ENCODE peak calls at places on chromosomes 7 and 10, in nine cellular contexts. One of them, this sample, is unnamed.

GRCh38 chr10:69884686-69885085 is 83.0 kb downstream of the COL13A1 start:
- DNase-seq in NB4: no peak
- DNase-seq in K562: no peak
- DNase-seq in A549: no peak
- DNase-seq in heart right ventricle: no peak
- DNase-seq in pancreas: no peak
- DNase-seq in BE2C: no peak
- DNase-seq in activated B cell treated with CpG ODN at 0.5 μM for 24 hours: no peak
- DNase-seq in RWPE2: no peak
- DNase-seq in this sample: no peak

GRCh38 chr10:130720235-130720634 is 584.0 kb downstream of the GLRX3 start:
- DNase-seq in NB4: no peak
- DNase-seq in BE2C: no peak
- DNase-seq in pancreas: no peak
- DNase-seq in K562: no peak
- DNase-seq in activated B cell treated with CpG ODN at 0.5 μM for 24 hours: no peak
- DNase-seq in A549: no peak
- DNase-seq in RWPE2: no peak
- DNase-seq in heart right ventricle: no peak
- DNase-seq in this sample: no peak

GRCh38 chr7:148575640-148576411 is 14.7 kb upstream of the C7orf33 start:
- DNase-seq in heart right ventricle: peak
- DNase-seq in activated B cell treated with CpG ODN at 0.5 μM for 24 hours: peak
- DNase-seq in K562: peak
- DNase-seq in pancreas: peak
- DNase-seq in NB4: peak
- DNase-seq in BE2C: peak
- DNase-seq in RWPE2: no peak
- DNase-seq in A549: peak
- DNase-seq in this sample: peak

GRCh38 chr10:128091636-128092210 is 34.5 kb downstream of the MKI67 start:
- DNase-seq in K562: no peak
- DNase-seq in heart right ventricle: no peak
- DNase-seq in BE2C: no peak
- DNase-seq in activated B cell treated with CpG ODN at 0.5 μM for 24 hours: no peak
- DNase-seq in NB4: no peak
- DNase-seq in RWPE2: no peak
- DNase-seq in A549: no peak
- DNase-seq in pancreas: no peak
- DNase-seq in this sample: no peak

GRCh38 chr7:107123392-107123791 is 45.4 kb upstream of the HBP1 start:
- DNase-seq in RWPE2: no peak
- DNase-seq in BE2C: no peak
- DNase-seq in activated B cell treated with CpG ODN at 0.5 μM for 24 hours: no peak
- DNase-seq in K562: no peak
- DNase-seq in NB4: no peak
- DNase-seq in A549: no peak
- DNase-seq in heart right ventricle: no peak
- DNase-seq in pancreas: no peak
- DNase-seq in this sample: no peak

GRCh38 chr10:31099664-31100063 is 68.0 kb upstream of the ZNF438 start:
- DNase-seq in BE2C: no peak
- DNase-seq in pancreas: no peak
- DNase-seq in activated B cell treated with CpG ODN at 0.5 μM for 24 hours: no peak
- DNase-seq in RWPE2: peak
- DNase-seq in NB4: no peak
- DNase-seq in A549: peak
- DNase-seq in heart right ventricle: no peak
- DNase-seq in K562: no peak
- DNase-seq in this sample: no peak

GRCh38 chr7:22983257-22983855 is 30.6 kb downstream of the HYCC1 start:
- DNase-seq in K562: no peak
- DNase-seq in NB4: no peak
- DNase-seq in RWPE2: no peak
- DNase-seq in heart right ventricle: no peak
- DNase-seq in activated B cell treated with CpG ODN at 0.5 μM for 24 hours: no peak
- DNase-seq in A549: no peak
- DNase-seq in BE2C: no peak
- DNase-seq in pancreas: no peak
- DNase-seq in this sample: no peak

GRCh38 chr7:84384417-84384816 is 189.8 kb upstream of the SEMA3A start:
- DNase-seq in NB4: no peak
- DNase-seq in K562: no peak
- DNase-seq in activated B cell treated with CpG ODN at 0.5 μM for 24 hours: no peak
- DNase-seq in heart right ventricle: no peak
- DNase-seq in RWPE2: no peak
- DNase-seq in BE2C: no peak
- DNase-seq in pancreas: no peak
- DNase-seq in A549: no peak
- DNase-seq in this sample: no peak

GRCh38 chr10:68106656-68107055 is 2.6 kb upstream of the MYPN start:
- DNase-seq in K562: no peak
- DNase-seq in pancreas: no peak
- DNase-seq in A549: no peak
- DNase-seq in activated B cell treated with CpG ODN at 0.5 μM for 24 hours: no peak
- DNase-seq in heart right ventricle: no peak
- DNase-seq in BE2C: no peak
- DNase-seq in NB4: no peak
- DNase-seq in RWPE2: no peak
- DNase-seq in this sample: no peak

GRCh38 chr10:3652886-3653285 is 132.1 kb downstream of the KLF6 start:
- DNase-seq in K562: no peak
- DNase-seq in heart right ventricle: no peak
- DNase-seq in A549: no peak
- DNase-seq in RWPE2: no peak
- DNase-seq in pancreas: no peak
- DNase-seq in BE2C: peak
- DNase-seq in NB4: no peak
- DNase-seq in activated B cell treated with CpG ODN at 0.5 μM for 24 hours: no peak
- DNase-seq in this sample: no peak

GRCh38 chr10:9625266-9625776 is 1392.4 kb upstream of the CELF2 start:
- DNase-seq in K562: no peak
- DNase-seq in BE2C: no peak
- DNase-seq in heart right ventricle: no peak
- DNase-seq in RWPE2: no peak
- DNase-seq in A549: no peak
- DNase-seq in pancreas: no peak
- DNase-seq in activated B cell treated with CpG ODN at 0.5 μM for 24 hours: no peak
- DNase-seq in NB4: no peak
- DNase-seq in this sample: no peak

GRCh38 chr7:130367836-130368235 is 12.5 kb upstream of the CPA1 start:
- DNase-seq in RWPE2: no peak
- DNase-seq in NB4: no peak
- DNase-seq in K562: no peak
- DNase-seq in BE2C: no peak
- DNase-seq in activated B cell treated with CpG ODN at 0.5 μM for 24 hours: no peak
- DNase-seq in A549: no peak
- DNase-seq in heart right ventricle: no peak
- DNase-seq in pancreas: no peak
- DNase-seq in this sample: no peak

GRCh38 chr10:117546020-117546629 is 3.6 kb downstream of the EMX2 start:
- DNase-seq in RWPE2: no peak
- DNase-seq in A549: no peak
- DNase-seq in BE2C: no peak
- DNase-seq in NB4: no peak
- DNase-seq in activated B cell treated with CpG ODN at 0.5 μM for 24 hours: no peak
- DNase-seq in heart right ventricle: no peak
- DNase-seq in pancreas: no peak
- DNase-seq in K562: no peak
- DNase-seq in this sample: no peak

GRCh38 chr10:106571216-106571954 is 593.1 kb downstream of the SORCS1 start:
- DNase-seq in NB4: peak
- DNase-seq in pancreas: no peak
- DNase-seq in RWPE2: no peak
- DNase-seq in K562: no peak
- DNase-seq in BE2C: peak
- DNase-seq in activated B cell treated with CpG ODN at 0.5 μM for 24 hours: no peak
- DNase-seq in heart right ventricle: no peak
- DNase-seq in A549: no peak
- DNase-seq in this sample: no peak

GRCh38 chr7:24724451-24725190 is 32.6 kb downstream of the GSDME start:
- DNase-seq in BE2C: no peak
- DNase-seq in K562: no peak
- DNase-seq in RWPE2: no peak
- DNase-seq in NB4: no peak
- DNase-seq in pancreas: no peak
- DNase-seq in heart right ventricle: no peak
- DNase-seq in activated B cell treated with CpG ODN at 0.5 μM for 24 hours: no peak
- DNase-seq in A549: no peak
- DNase-seq in this sample: no peak

GRCh38 chr10:121428848-121429247 is 169.4 kb downstream of the FGFR2 start:
- DNase-seq in pancreas: no peak
- DNase-seq in heart right ventricle: no peak
- DNase-seq in RWPE2: no peak
- DNase-seq in NB4: no peak
- DNase-seq in K562: no peak
- DNase-seq in BE2C: no peak
- DNase-seq in activated B cell treated with CpG ODN at 0.5 μM for 24 hours: no peak
- DNase-seq in A549: no peak
- DNase-seq in this sample: no peak

GRCh38 chr10:12181065-12181775 is 14.5 kb downstream of the NUDT5 start:
- DNase-seq in heart right ventricle: no peak
- DNase-seq in K562: no peak
- DNase-seq in activated B cell treated with CpG ODN at 0.5 μM for 24 hours: no peak
- DNase-seq in A549: no peak
- DNase-seq in NB4: peak
- DNase-seq in pancreas: no peak
- DNase-seq in RWPE2: no peak
- DNase-seq in BE2C: no peak
- DNase-seq in this sample: peak

DNA sequence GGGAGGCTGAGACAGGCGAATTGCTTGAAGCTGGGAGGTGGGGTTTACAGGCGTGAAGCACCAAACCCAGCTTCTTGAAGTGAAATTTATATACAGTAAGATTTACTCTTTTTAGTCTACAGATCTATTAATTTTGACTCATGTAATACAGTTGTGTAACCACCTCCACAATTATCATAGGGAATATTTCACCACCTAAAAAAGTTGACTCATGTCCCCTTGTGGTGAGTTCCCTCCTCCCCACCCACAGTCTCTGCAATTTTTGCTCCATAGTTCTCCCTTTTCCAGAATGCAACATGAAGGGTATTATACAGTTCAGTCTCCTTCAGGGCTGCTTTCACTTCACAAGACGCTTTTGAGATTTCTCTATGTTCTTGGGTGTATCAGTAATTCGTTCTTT is 156.8 kb downstream of the FAM107B start:
- DNase-seq in heart right ventricle: no peak
- DNase-seq in NB4: peak
- DNase-seq in K562: no peak
- DNase-seq in RWPE2: no peak
- DNase-seq in A549: no peak
- DNase-seq in pancreas: no peak
- DNase-seq in activated B cell treated with CpG ODN at 0.5 μM for 24 hours: no peak
- DNase-seq in BE2C: no peak
- DNase-seq in this sample: no peak
- TF ChIP-seq CTCF in heart right ventricle: no peak
- TF ChIP-seq CTCF in NB4: peak
- TF ChIP-seq CTCF in K562: no peak
- TF ChIP-seq CTCF in RWPE2: peak
- TF ChIP-seq CTCF in A549: no peak
- TF ChIP-seq CTCF in pancreas: no peak
- TF ChIP-seq CTCF in activated B cell treated with CpG ODN at 0.5 μM for 24 hours: no peak
- TF ChIP-seq CTCF in BE2C: peak
- TF ChIP-seq CTCF in this sample: no peak

DNA sequence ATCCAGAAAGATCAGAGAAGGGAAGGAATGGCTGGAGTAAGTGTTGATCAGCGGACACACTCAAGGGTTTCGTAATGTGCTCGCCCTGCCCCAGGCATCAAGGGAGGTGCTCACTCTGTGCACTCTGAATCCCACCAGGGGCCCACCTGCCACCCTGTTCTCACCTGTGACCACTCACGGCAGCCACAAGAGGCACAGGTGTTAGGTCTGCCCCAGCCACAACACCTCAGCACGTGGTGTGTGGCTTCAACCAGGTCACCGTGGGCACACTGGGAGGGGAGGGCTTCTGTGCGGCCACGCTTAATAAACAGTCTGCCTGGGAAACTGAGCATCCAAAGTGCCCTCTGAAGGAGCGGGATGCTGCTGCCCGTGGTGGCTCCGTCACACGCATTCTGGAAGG is 49.8 kb downstream of the CUX1 start:
- DNase-seq in A549: no peak
- DNase-seq in activated B cell treated with CpG ODN at 0.5 μM for 24 hours: no peak
- DNase-seq in pancreas: no peak
- DNase-seq in RWPE2: no peak
- DNase-seq in NB4: no peak
- DNase-seq in BE2C: no peak
- DNase-seq in heart right ventricle: no peak
- DNase-seq in K562: no peak
- DNase-seq in this sample: no peak
- TF ChIP-seq CTCF in A549: no peak
- TF ChIP-seq CTCF in activated B cell treated with CpG ODN at 0.5 μM for 24 hours: no peak
- TF ChIP-seq CTCF in pancreas: no peak
- TF ChIP-seq CTCF in RWPE2: no peak
- TF ChIP-seq CTCF in NB4: no peak
- TF ChIP-seq CTCF in BE2C: no peak
- TF ChIP-seq CTCF in heart right ventricle: no peak
- TF ChIP-seq CTCF in K562: no peak
- TF ChIP-seq CTCF in this sample: no peak

GRCh38 chr10:75088640-75089039 is 22.8 kb upstream of the SAMD8 start:
- DNase-seq in RWPE2: no peak
- DNase-seq in pancreas: no peak
- DNase-seq in activated B cell treated with CpG ODN at 0.5 μM for 24 hours: no peak
- DNase-seq in NB4: no peak
- DNase-seq in heart right ventricle: no peak
- DNase-seq in A549: no peak
- DNase-seq in K562: no peak
- DNase-seq in BE2C: no peak
- DNase-seq in this sample: no peak
- TF ChIP-seq CTCF in RWPE2: no peak
- TF ChIP-seq CTCF in pancreas: no peak
- TF ChIP-seq CTCF in activated B cell treated with CpG ODN at 0.5 μM for 24 hours: no peak
- TF ChIP-seq CTCF in NB4: no peak
- TF ChIP-seq CTCF in heart right ventricle: no peak
- TF ChIP-seq CTCF in A549: no peak
- TF ChIP-seq CTCF in K562: no peak
- TF ChIP-seq CTCF in BE2C: no peak
- TF ChIP-seq CTCF in this sample: no peak

DNA sequence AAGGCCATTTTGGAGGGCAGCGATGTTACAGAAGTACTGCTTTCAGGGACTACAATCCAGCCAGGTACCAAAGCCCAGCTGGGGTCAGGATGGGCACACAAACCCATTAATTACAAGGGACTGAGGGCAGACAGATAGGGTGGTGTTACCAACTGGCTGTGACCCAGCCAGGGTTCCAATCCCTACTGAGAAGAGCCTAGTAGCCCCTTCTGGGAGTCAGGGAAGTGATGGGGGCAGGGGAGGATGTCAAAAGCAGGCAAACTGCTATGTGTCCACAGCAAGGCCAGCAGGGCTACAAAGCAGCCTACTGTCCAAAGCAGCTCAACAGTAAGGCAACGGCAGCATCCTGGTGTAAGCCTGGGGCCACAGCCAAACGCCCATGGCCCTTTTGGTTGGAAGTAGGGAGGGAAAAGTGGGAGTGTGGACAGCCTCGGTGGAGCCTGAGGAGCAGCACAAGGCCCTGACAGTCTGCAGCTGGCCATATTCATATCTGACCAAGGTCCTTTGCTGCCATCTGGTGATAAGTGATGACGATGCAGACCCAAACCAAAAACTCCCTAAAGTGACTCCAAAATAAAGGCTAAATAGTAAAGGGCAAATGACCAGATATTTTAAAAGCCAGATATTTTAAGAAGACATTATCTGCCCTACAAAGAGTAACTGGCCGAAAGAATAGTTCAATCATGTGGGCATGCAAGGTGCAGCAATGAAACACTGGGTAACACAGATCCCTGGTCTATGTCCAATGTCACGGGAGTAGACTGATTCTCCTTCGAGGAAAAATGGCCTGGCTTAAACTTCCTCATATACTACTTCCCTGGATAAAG is 56.9 kb downstream of the XPNPEP1 start:
- DNase-seq in A549: no peak
- DNase-seq in K562: peak
- DNase-seq in heart right ventricle: peak
- DNase-seq in RWPE2: no peak
- DNase-seq in BE2C: peak
- DNase-seq in pancreas: no peak
- DNase-seq in NB4: peak
- DNase-seq in activated B cell treated with CpG ODN at 0.5 μM for 24 hours: no peak
- DNase-seq in this sample: no peak
- TF ChIP-seq CTCF in A549: peak
- TF ChIP-seq CTCF in K562: peak
- TF ChIP-seq CTCF in heart right ventricle: peak
- TF ChIP-seq CTCF in RWPE2: peak
- TF ChIP-seq CTCF in BE2C: peak
- TF ChIP-seq CTCF in pancreas: no peak
- TF ChIP-seq CTCF in NB4: peak
- TF ChIP-seq CTCF in activated B cell treated with CpG ODN at 0.5 μM for 24 hours: no peak
- TF ChIP-seq CTCF in this sample: no peak